ENCODE peak calls at places on chromosomes 13 and 19, in six cellular contexts. S is H54, Y is astrocyte of the spinal cord, A is suprapubic skin, C is NCI-H1092 treated with DMSO at 0.1 percent for 48 hours, G is tibial nerve. F is an unnamed sample.

GRCh38 chr19:45517238-45517637 is 10.0 kb downstream of the VASP start:
- DNase-seq in Y (no peak), A (no peak), G (no peak), S (no peak), C (no peak), F (no peak)

GRCh38 chr13:33615436-33615835 is 202.5 kb upstream of the RFC3 start:
- DNase-seq in A (no peak), C (no peak), Y (no peak), G (no peak), S (no peak), F (no peak)

GRCh38 chr19:35870798-35871197 is 2.4 kb downstream of the APLP1 start:
- DNase-seq in A (no peak), C (no peak), S (no peak), G (no peak), Y (no peak), F (no peak)

GRCh38 chr19:39136225-39136940 is 10.8 kb downstream of the PAK4 start:
- DNase-seq in S (no peak), Y (no peak), A (no peak), C (no peak), G (no peak), F (no peak)

GRCh38 chr13:75357576-75358295 is 124.2 kb downstream of the TBC1D4 start:
- DNase-seq in C (peak), G (no peak), A (no peak), S (peak), Y (peak), F (no peak)

GRCh38 chr19:19410553-19411550 is 5.4 kb downstream of the GATAD2A start:
- DNase-seq in C (no peak), A (no peak), G (no peak), Y (no peak), S (no peak), F (no peak)

GRCh38 chr19:17020380-17020779 is 6.2 kb downstream of the CPAMD8 start:
- DNase-seq in G (no peak), S (no peak), A (no peak), C (no peak), Y (no peak), F (no peak)

GRCh38 chr13:27793377-27794074 is 1.2 kb downstream of the GSX1 start:
- DNase-seq in A (no peak), G (no peak), Y (no peak), S (no peak), C (no peak), F (no peak)

GRCh38 chr13:70622785-70623184 is 514.5 kb upstream of the KLHL1 start:
- DNase-seq in G (no peak), S (no peak), A (no peak), Y (no peak), C (no peak), F (no peak)

GRCh38 chr19:39746836-39747529 is 9.2 kb upstream of the CLC start:
- DNase-seq in Y (no peak), C (no peak), G (no peak), S (no peak), A (no peak), F (no peak)

GRCh38 chr19:29526730-29527499 is 1.1 kb downstream of the VSTM2B start:
- DNase-seq in Y (no peak), A (no peak), C (peak), G (no peak), S (no peak), F (no peak)

GRCh38 chr13:51906581-51906980 is 44.8 kb downstream of the CCDC70 start:
- DNase-seq in S (no peak), Y (peak), C (peak), A (peak), G (no peak), F (no peak)

GRCh38 chr13:99085846-99086148 is 107.9 kb upstream of the DOCK9 start:
- DNase-seq in S (no peak), A (no peak), Y (no peak), G (no peak), C (no peak), F (no peak)

GRCh38 chr13:34867590-34867989 is 74.5 kb upstream of the NBEA start:
- DNase-seq in Y (peak), C (no peak), A (no peak), S (no peak), G (no peak), F (no peak)

GRCh38 chr19:49858591-49858985 is 7.6 kb downstream of the PTOV1 start:
- DNase-seq in G (no peak), S (no peak), Y (no peak), C (no peak), A (no peak), F (no peak)

GRCh38 chr13:87656311-87656710 is 14.9 kb upstream of the SLITRK5 start:
- DNase-seq in C (peak), A (no peak), Y (peak), S (no peak), G (no peak), F (no peak)

GRCh38 chr13:38866649-38867048 is 124.0 kb downstream of the STOML3 start:
- DNase-seq in A (no peak), S (no peak), C (no peak), Y (no peak), G (no peak), F (no peak)

GRCh38 chr19:53333071-53333465 is 481 bp upstream of the ZNF845 start:
- DNase-seq in A (peak), Y (no peak), C (no peak), G (peak), S (peak), F (no peak)

GRCh38 chr19:58385313-58386165 is 1.5 kb upstream of the RPS5 start:
- DNase-seq in S (no peak), A (no peak), G (no peak), C (no peak), Y (no peak), F (no peak)

GRCh38 chr19:42132851-42133528 is 744 bp upstream of the POU2F2 start:
- DNase-seq in Y (peak), S (peak), A (no peak), G (peak), C (peak), F (peak)

GRCh38 chr13:112693831-112694497 is 4.1 kb downstream of the ATP11A start:
- DNase-seq in G (peak), S (peak), A (no peak), Y (peak), C (no peak), F (no peak)

GRCh38 chr13:21511841-21512240 is 52.7 kb upstream of the ZDHHC20 start:
- DNase-seq in C (no peak), A (no peak), S (no peak), Y (peak), G (no peak), F (no peak)

GRCh38 chr19:17406039-17406886 is 833 bp upstream of the BST2 start:
- DNase-seq in A (no peak), S (peak), C (no peak), G (no peak), Y (peak), F (no peak)

GRCh38 chr19:27746691-27747380 is 1466.1 kb downstream of the UQCRFS1 start:
- DNase-seq in S (no peak), Y (no peak), A (peak), G (no peak), C (no peak), F (no peak)

GRCh38 chr19:10404888-10405808 is 1.8 kb upstream of the CDC37 start:
- DNase-seq in S (no peak), Y (no peak), A (no peak), C (no peak), G (no peak), F (no peak)

GRCh38 chr19:32812036-32812435 is 57.5 kb downstream of the SLC7A9 start:
- DNase-seq in A (no peak), S (no peak), Y (no peak), G (no peak), C (no peak), F (no peak)

GRCh38 chr19:3516675-3517207 is 10.6 kb downstream of the FZR1 start:
- DNase-seq in C (peak), A (no peak), S (no peak), Y (no peak), G (no peak), F (peak)